ENCODE peak calls at places on chromosomes 7 and 10, in eight cellular contexts. M is heart left ventricle, Q is transverse colon, I is HCT116, T is esophagus squamous epithelium, N is prostate gland, P is right lobe of liver, G is A549. R is an unnamed sample.
A peak's percentile ranks its signal among the peaks of the same experiment; 100 is the strongest.

GRCh38 chr7:95427914-95428516 is 6.8 kb downstream of the PON2 start:
- DNase-seq in M (no peak), Q (no peak), I (no peak), T (no peak), N (no peak), P (no peak), G (no peak), R (no peak)

GRCh38 chr10:47165711-47166404 is 134.1 kb upstream of the GDF10 start:
- DNase-seq in M (peak; percentile 71), Q (peak; percentile 29), I (no peak), T (no peak), N (peak; percentile 22), P (peak; percentile 73), G (no peak), R (peak; percentile 30)

GRCh38 chr10:129169115-129169514 is 297.9 kb upstream of the MGMT start:
- DNase-seq in M (no peak), Q (no peak), I (no peak), T (no peak), N (no peak), P (no peak), G (no peak), R (no peak)

GRCh38 chr7:123410273-123410928 is 124.0 kb downstream of the IQUB start:
- DNase-seq in M (peak; percentile 44), Q (no peak), I (no peak), T (no peak), N (peak; percentile 5), P (no peak), G (no peak), R (peak; percentile 21)

GRCh38 chr10:111208951-111209350 is 132.1 kb downstream of the ADRA2A start:
- DNase-seq in M (no peak), Q (no peak), I (no peak), T (no peak), N (no peak), P (no peak), G (no peak), R (no peak)

GRCh38 chr10:60282771-60283353 is 106.8 kb downstream of the ANK3 start:
- DNase-seq in M (no peak), Q (no peak), I (no peak), T (no peak), N (peak; percentile 40), P (no peak), G (peak; percentile 83), R (no peak)

GRCh38 chr10:103254538-103255325 is 9.0 kb downstream of the RPEL1 start:
- DNase-seq in M (no peak), Q (no peak), I (peak; percentile 61), T (no peak), N (no peak), P (no peak), G (peak; percentile 78), R (no peak)

GRCh38 chr7:135459951-135460567 is 49.8 kb downstream of the CNOT4 start:
- DNase-seq in M (no peak), Q (no peak), I (no peak), T (no peak), N (no peak), P (no peak), G (no peak), R (no peak)

GRCh38 chr10:68561804-68562649 is 1.9 kb downstream of the TET1 start:
- DNase-seq in M (no peak), Q (peak; percentile 9), I (no peak), T (no peak), N (no peak), P (no peak), G (no peak), R (no peak)

GRCh38 chr10:132540456-132540855 is 2.9 kb downstream of the INPP5A start:
- DNase-seq in M (peak; percentile 53), Q (peak; percentile 13), I (no peak), T (no peak), N (peak; percentile 36), P (no peak), G (no peak), R (no peak)

GRCh38 chr10:12279281-12279680 is 70.1 kb upstream of the CAMK1D start:
- DNase-seq in M (no peak), Q (no peak), I (no peak), T (no peak), N (no peak), P (no peak), G (no peak), R (no peak)

GRCh38 chr10:59709472-59710125 is at the start of gene SLC16A9:
- DNase-seq in M (peak; percentile 63), Q (peak; percentile 69), I (peak; percentile 27), T (no peak), N (peak; percentile 56), P (peak; percentile 64), G (peak; percentile 36), R (peak; percentile 86)

GRCh38 chr10:3624367-3624766 is 160.6 kb downstream of the KLF6 start:
- DNase-seq in M (no peak), Q (no peak), I (no peak), T (no peak), N (no peak), P (no peak), G (no peak), R (no peak)

GRCh38 chr10:5645375-5645774 is 21.0 kb downstream of the ASB13 start:
- DNase-seq in M (no peak), Q (peak; percentile 74), I (no peak), T (no peak), N (peak; percentile 35), P (no peak), G (no peak), R (no peak)

GRCh38 chr10:52229271-52229931 is 84.7 kb upstream of the DKK1 start:
- DNase-seq in M (no peak), Q (no peak), I (no peak), T (no peak), N (no peak), P (no peak), G (no peak), R (no peak)

GRCh38 chr7:55557666-55558188 is 14.6 kb downstream of the VOPP1 start:
- DNase-seq in M (no peak), Q (no peak), I (no peak), T (no peak), N (no peak), P (no peak), G (no peak), R (no peak)

GRCh38 chr10:103241262-103242011 is 4.2 kb upstream of the RPEL1 start:
- DNase-seq in M (no peak), Q (peak; percentile 92), I (peak; percentile 86), T (no peak), N (peak; percentile 91), P (no peak), G (peak; percentile 98), R (peak; percentile 56)

GRCh38 chr7:112938895-112939588 is 147.6 kb downstream of the GPR85 start:
- DNase-seq in M (peak; percentile 36), Q (peak; percentile 16), I (no peak), T (no peak), N (peak; percentile 5), P (peak; percentile 55), G (no peak), R (peak; percentile 31)

GRCh38 chr10:31207636-31208035 is 111.4 kb upstream of the ZEB1 start:
- DNase-seq in M (no peak), Q (no peak), I (no peak), T (no peak), N (no peak), P (no peak), G (no peak), R (no peak)

GRCh38 chr7:79091661-79092060 is 361.8 kb downstream of the MAGI2 start:
- DNase-seq in M (no peak), Q (no peak), I (no peak), T (no peak), N (no peak), P (no peak), G (no peak), R (no peak)

DNA sequence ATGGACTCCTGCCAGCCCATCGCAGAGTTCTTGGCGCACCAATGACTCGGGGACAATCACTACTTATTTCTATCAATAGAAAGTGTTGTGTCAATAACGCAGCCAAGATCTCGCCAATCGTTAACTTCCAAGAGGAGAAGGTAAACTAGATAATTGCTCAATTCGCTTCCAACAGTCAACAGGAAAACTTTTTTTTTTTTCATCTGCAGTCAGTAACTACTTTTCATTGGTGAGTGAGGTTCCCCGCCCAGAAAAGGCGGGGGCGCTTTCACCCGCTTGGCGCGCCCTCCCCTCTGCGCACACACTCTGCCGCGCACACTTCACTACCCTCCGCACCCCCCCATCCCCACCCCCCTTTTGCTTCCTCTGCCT is at the start of gene FEZF1:
- DNase-seq in M (no peak), Q (no peak), I (peak; percentile 53), T (no peak), N (peak; percentile 58), P (peak; percentile 74), G (no peak), R (no peak)
- H3K4me3 ChIP-seq in M (peak within 1 kb of the TSS; percentile 5), Q (peak within 1 kb of the TSS; percentile 13), I (peak within 1 kb of the TSS; percentile 69), T (peak within 1 kb of the TSS; percentile 20), N (no peak within 1 kb of the TSS), P (peak within 1 kb of the TSS; percentile 36), G (no peak within 1 kb of the TSS), R (no peak within 1 kb of the TSS)

GRCh38 chr10:88472540-88472939 is 110.6 kb downstream of the RNLS start:
- DNase-seq in M (no peak), Q (no peak), I (no peak), T (no peak), N (no peak), P (no peak), G (peak; percentile 27), R (no peak)
- TF ChIP-seq CTCF in M (no peak), Q (no peak), I (no peak), T (no peak), N (no peak), P (peak; percentile 58), G (peak; percentile 15), R (no peak)

GRCh38 chr7:152436279-152437147 is 710 bp upstream of the KMT2C start:
- DNase-seq in M (peak; percentile 95), Q (peak; percentile 95), I (peak; percentile 78), T (peak; percentile 44), N (peak; percentile 92), P (peak; percentile 95), G (peak; percentile 94), R (peak; percentile 95)

GRCh38 chr7:152430857-152431256 is 4.9 kb downstream of the KMT2C start:
- DNase-seq in M (no peak), Q (no peak), I (no peak), T (no peak), N (no peak), P (no peak), G (no peak), R (no peak)

GRCh38 chr7:152435384-152436278 is at the start of gene KMT2C:
- DNase-seq in M (peak; percentile 70), Q (peak; percentile 68), I (no peak), T (no peak), N (peak; percentile 55), P (peak; percentile 80), G (peak; percentile 55), R (peak; percentile 64)
- TF ChIP-seq POLR2A in M (peak; percentile 24), Q (peak; percentile 75), I (no peak), T (peak; percentile 74), N (peak; percentile 66), P (no peak), G (peak; percentile 40), R (no peak)

DNA sequence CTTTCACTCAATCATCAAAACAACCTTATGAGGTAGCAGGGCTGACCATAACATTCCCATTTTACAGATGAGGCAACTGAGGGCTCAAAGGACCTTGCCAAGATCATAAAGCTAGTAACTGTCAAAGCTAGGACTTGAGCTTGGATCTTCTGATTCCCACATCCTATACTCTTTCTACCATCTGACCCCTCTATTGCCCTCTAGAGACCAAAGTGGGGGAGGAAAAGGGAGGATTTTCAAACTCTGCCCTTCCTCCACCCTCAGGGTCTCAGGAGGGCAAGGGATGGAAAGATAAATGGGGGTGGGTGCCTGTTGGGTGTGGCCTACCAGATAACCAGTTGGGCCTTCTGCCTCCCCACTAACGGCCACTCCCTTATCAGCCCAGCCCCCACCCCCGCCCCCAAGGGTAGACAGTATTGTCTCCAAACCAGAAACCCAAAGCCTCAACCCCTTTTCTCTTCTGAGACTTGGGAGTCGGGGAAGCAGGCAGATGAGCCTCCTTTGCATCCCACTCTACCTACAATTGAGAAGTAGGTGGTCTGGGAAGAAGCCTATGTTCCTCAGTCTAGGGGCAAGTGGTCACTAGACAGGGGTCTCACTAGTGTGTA is 7.9 kb downstream of the LDB1 start:
- DNase-seq in M (no peak), Q (no peak), I (no peak), T (no peak), N (no peak), P (no peak), G (no peak), R (no peak)
- H3K4me3 ChIP-seq in M (no peak overlapping the region), Q (no peak overlapping the region), I (no peak overlapping the region), T (peak overlapping the region; percentile 78), N (no peak overlapping the region), P (no peak overlapping the region), G (no peak overlapping the region), R (no peak overlapping the region)